ENCODE peak calls at places on chromosomes 2 and 18, in eight cellular contexts. One of them, this sample, is unnamed.

GRCh38 chr2:58900664-58901063 is 659.5 kb upstream of the FANCL start:
- DNase-seq in cardiac muscle cell: no peak
- DNase-seq in RWPE2: no peak
- DNase-seq in endothelial cell: no peak
- DNase-seq in neural progenitor cell: no peak
- DNase-seq in endodermal cell: no peak
- DNase-seq in fibroblast of pulmonary artery: no peak
- DNase-seq in neural crest cell: no peak
- DNase-seq in this sample: no peak

GRCh38 chr2:236679906-236680305 is 110.3 kb downstream of the ACKR3 start:
- DNase-seq in neural progenitor cell: no peak
- DNase-seq in RWPE2: no peak
- DNase-seq in endothelial cell: no peak
- DNase-seq in fibroblast of pulmonary artery: no peak
- DNase-seq in neural crest cell: no peak
- DNase-seq in cardiac muscle cell: no peak
- DNase-seq in endodermal cell: no peak
- DNase-seq in this sample: no peak

GRCh38 chr18:80145191-80145799 is 36.2 kb downstream of the ADNP2 start:
- DNase-seq in neural crest cell: no peak
- DNase-seq in cardiac muscle cell: peak
- DNase-seq in RWPE2: no peak
- DNase-seq in fibroblast of pulmonary artery: peak
- DNase-seq in endodermal cell: peak
- DNase-seq in neural progenitor cell: no peak
- DNase-seq in endothelial cell: no peak
- DNase-seq in this sample: no peak

GRCh38 chr18:59272221-59272888 is 899 bp downstream of the RAX start:
- DNase-seq in neural progenitor cell: peak
- DNase-seq in endodermal cell: peak
- DNase-seq in endothelial cell: no peak
- DNase-seq in fibroblast of pulmonary artery: no peak
- DNase-seq in cardiac muscle cell: no peak
- DNase-seq in neural crest cell: no peak
- DNase-seq in RWPE2: no peak
- DNase-seq in this sample: no peak

GRCh38 chr18:48637081-48637990 is 98.5 kb downstream of the CTIF start:
- DNase-seq in endothelial cell: no peak
- DNase-seq in neural progenitor cell: no peak
- DNase-seq in fibroblast of pulmonary artery: no peak
- DNase-seq in endodermal cell: no peak
- DNase-seq in RWPE2: peak
- DNase-seq in cardiac muscle cell: no peak
- DNase-seq in neural crest cell: no peak
- DNase-seq in this sample: no peak

GRCh38 chr2:27795093-27795834 is 23.7 kb downstream of the MRPL33 start:
- DNase-seq in cardiac muscle cell: no peak
- DNase-seq in neural progenitor cell: no peak
- DNase-seq in endothelial cell: no peak
- DNase-seq in neural crest cell: no peak
- DNase-seq in RWPE2: no peak
- DNase-seq in endodermal cell: peak
- DNase-seq in fibroblast of pulmonary artery: no peak
- DNase-seq in this sample: no peak

GRCh38 chr2:176122633-176123482 is at the start of gene HOXD9:
- DNase-seq in endodermal cell: peak
- DNase-seq in endothelial cell: peak
- DNase-seq in neural progenitor cell: peak
- DNase-seq in neural crest cell: no peak
- DNase-seq in fibroblast of pulmonary artery: no peak
- DNase-seq in cardiac muscle cell: no peak
- DNase-seq in RWPE2: no peak
- DNase-seq in this sample: no peak

GRCh38 chr2:171345971-171346722 is 87.6 kb downstream of the METTL8 start:
- DNase-seq in neural crest cell: no peak
- DNase-seq in endodermal cell: no peak
- DNase-seq in RWPE2: no peak
- DNase-seq in endothelial cell: no peak
- DNase-seq in cardiac muscle cell: peak
- DNase-seq in neural progenitor cell: no peak
- DNase-seq in fibroblast of pulmonary artery: peak
- DNase-seq in this sample: no peak

GRCh38 chr2:219575566-219576504 is 3.7 kb downstream of the INHA start:
- DNase-seq in endodermal cell: no peak
- DNase-seq in fibroblast of pulmonary artery: no peak
- DNase-seq in neural crest cell: no peak
- DNase-seq in endothelial cell: no peak
- DNase-seq in RWPE2: no peak
- DNase-seq in neural progenitor cell: no peak
- DNase-seq in cardiac muscle cell: no peak
- DNase-seq in this sample: no peak

GRCh38 chr2:85215074-85216050 is 82.2 kb downstream of the TCF7L1 start:
- DNase-seq in neural progenitor cell: peak
- DNase-seq in fibroblast of pulmonary artery: peak
- DNase-seq in RWPE2: no peak
- DNase-seq in cardiac muscle cell: peak
- DNase-seq in endodermal cell: peak
- DNase-seq in neural crest cell: no peak
- DNase-seq in endothelial cell: no peak
- DNase-seq in this sample: peak
- TF ChIP-seq CTCF in neural progenitor cell: peak
- TF ChIP-seq CTCF in fibroblast of pulmonary artery: no peak
- TF ChIP-seq CTCF in RWPE2: no peak
- TF ChIP-seq CTCF in cardiac muscle cell: no peak
- TF ChIP-seq CTCF in endodermal cell: peak
- TF ChIP-seq CTCF in neural crest cell: no peak
- TF ChIP-seq CTCF in endothelial cell: no peak
- TF ChIP-seq CTCF in this sample: peak

GRCh38 chr18:43029414-43029813 is 86.1 kb downstream of the RIT2 start:
- DNase-seq in fibroblast of pulmonary artery: no peak
- DNase-seq in neural crest cell: no peak
- DNase-seq in RWPE2: no peak
- DNase-seq in neural progenitor cell: no peak
- DNase-seq in endodermal cell: no peak
- DNase-seq in endothelial cell: no peak
- DNase-seq in cardiac muscle cell: no peak
- DNase-seq in this sample: no peak
- TF ChIP-seq CTCF in fibroblast of pulmonary artery: no peak
- TF ChIP-seq CTCF in neural crest cell: no peak
- TF ChIP-seq CTCF in RWPE2: no peak
- TF ChIP-seq CTCF in neural progenitor cell: no peak
- TF ChIP-seq CTCF in endodermal cell: no peak
- TF ChIP-seq CTCF in endothelial cell: no peak
- TF ChIP-seq CTCF in cardiac muscle cell: no peak
- TF ChIP-seq CTCF in this sample: no peak

GRCh38 chr18:34977787-34978532 is 63.3 kb upstream of the MAPRE2 start:
- DNase-seq in endodermal cell: peak
- DNase-seq in neural crest cell: peak
- DNase-seq in endothelial cell: peak
- DNase-seq in neural progenitor cell: peak
- DNase-seq in cardiac muscle cell: no peak
- DNase-seq in fibroblast of pulmonary artery: no peak
- DNase-seq in RWPE2: no peak
- DNase-seq in this sample: peak
- TF ChIP-seq CTCF in endodermal cell: no peak
- TF ChIP-seq CTCF in neural crest cell: no peak
- TF ChIP-seq CTCF in endothelial cell: no peak
- TF ChIP-seq CTCF in neural progenitor cell: no peak
- TF ChIP-seq CTCF in cardiac muscle cell: no peak
- TF ChIP-seq CTCF in fibroblast of pulmonary artery: no peak
- TF ChIP-seq CTCF in RWPE2: no peak
- TF ChIP-seq CTCF in this sample: no peak

DNA sequence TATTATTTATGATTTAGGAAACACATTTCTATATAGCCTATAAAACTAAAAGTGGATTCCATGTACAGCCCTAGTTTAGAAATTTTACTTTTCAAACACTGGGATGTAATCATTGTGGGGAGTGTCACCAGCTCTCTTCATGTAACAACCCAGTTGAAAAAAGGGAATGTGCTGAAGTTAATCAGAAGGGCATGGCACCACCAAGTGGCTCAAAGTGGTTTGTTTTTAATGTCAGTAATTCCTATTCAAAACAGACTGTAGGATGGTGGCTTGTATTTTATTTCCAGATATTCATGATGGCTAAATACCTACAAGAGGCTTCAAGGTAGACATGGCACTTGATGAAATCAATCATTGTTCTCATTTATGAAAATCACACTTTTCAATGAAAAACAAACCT is 58.1 kb upstream of the TMEM182 start:
- DNase-seq in RWPE2: no peak
- DNase-seq in neural crest cell: no peak
- DNase-seq in neural progenitor cell: peak
- DNase-seq in endothelial cell: peak
- DNase-seq in endodermal cell: peak
- DNase-seq in fibroblast of pulmonary artery: peak
- DNase-seq in cardiac muscle cell: peak
- DNase-seq in this sample: no peak
- TF ChIP-seq CTCF in RWPE2: peak
- TF ChIP-seq CTCF in neural crest cell: peak
- TF ChIP-seq CTCF in neural progenitor cell: peak
- TF ChIP-seq CTCF in endothelial cell: peak
- TF ChIP-seq CTCF in endodermal cell: peak
- TF ChIP-seq CTCF in fibroblast of pulmonary artery: peak
- TF ChIP-seq CTCF in cardiac muscle cell: peak
- TF ChIP-seq CTCF in this sample: peak

GRCh38 chr2:135741395-135742306 is at the start of gene UBXN4:
- DNase-seq in RWPE2: peak
- DNase-seq in cardiac muscle cell: peak
- DNase-seq in fibroblast of pulmonary artery: peak
- DNase-seq in neural progenitor cell: peak
- DNase-seq in endodermal cell: peak
- DNase-seq in endothelial cell: peak
- DNase-seq in neural crest cell: peak
- DNase-seq in this sample: peak
- TF ChIP-seq CTCF in RWPE2: peak
- TF ChIP-seq CTCF in cardiac muscle cell: peak
- TF ChIP-seq CTCF in fibroblast of pulmonary artery: peak
- TF ChIP-seq CTCF in neural progenitor cell: peak
- TF ChIP-seq CTCF in endodermal cell: peak
- TF ChIP-seq CTCF in endothelial cell: peak
- TF ChIP-seq CTCF in neural crest cell: peak
- TF ChIP-seq CTCF in this sample: peak

GRCh38 chr2:215427585-215427984 is 8.3 kb downstream of the FN1 start:
- DNase-seq in neural crest cell: no peak
- DNase-seq in cardiac muscle cell: peak
- DNase-seq in fibroblast of pulmonary artery: peak
- DNase-seq in RWPE2: no peak
- DNase-seq in endothelial cell: no peak
- DNase-seq in neural progenitor cell: no peak
- DNase-seq in endodermal cell: no peak
- DNase-seq in this sample: no peak

GRCh38 chr2:215429424-215429823 is 6.4 kb downstream of the FN1 start:
- DNase-seq in endothelial cell: no peak
- DNase-seq in neural progenitor cell: no peak
- DNase-seq in fibroblast of pulmonary artery: no peak
- DNase-seq in cardiac muscle cell: peak
- DNase-seq in neural crest cell: no peak
- DNase-seq in RWPE2: no peak
- DNase-seq in endodermal cell: no peak
- DNase-seq in this sample: no peak

GRCh38 chr2:215430528-215431187 is 5.2 kb downstream of the FN1 start:
- DNase-seq in neural crest cell: no peak
- DNase-seq in endothelial cell: no peak
- DNase-seq in RWPE2: no peak
- DNase-seq in endodermal cell: no peak
- DNase-seq in fibroblast of pulmonary artery: peak
- DNase-seq in cardiac muscle cell: peak
- DNase-seq in neural progenitor cell: no peak
- DNase-seq in this sample: no peak

GRCh38 chr2:215431290-215431689 is 4.6 kb downstream of the FN1 start:
- DNase-seq in neural progenitor cell: no peak
- DNase-seq in endodermal cell: no peak
- DNase-seq in RWPE2: no peak
- DNase-seq in cardiac muscle cell: peak
- DNase-seq in neural crest cell: no peak
- DNase-seq in fibroblast of pulmonary artery: peak
- DNase-seq in endothelial cell: no peak
- DNase-seq in this sample: no peak

GRCh38 chr2:215428060-215428910 is 7.6 kb downstream of the FN1 start:
- DNase-seq in cardiac muscle cell: peak
- DNase-seq in RWPE2: no peak
- DNase-seq in neural progenitor cell: no peak
- DNase-seq in fibroblast of pulmonary artery: peak
- DNase-seq in neural crest cell: no peak
- DNase-seq in endothelial cell: no peak
- DNase-seq in endodermal cell: no peak
- DNase-seq in this sample: no peak
- TF ChIP-seq CTCF in cardiac muscle cell: no peak
- TF ChIP-seq CTCF in RWPE2: no peak
- TF ChIP-seq CTCF in neural progenitor cell: no peak
- TF ChIP-seq CTCF in fibroblast of pulmonary artery: no peak
- TF ChIP-seq CTCF in neural crest cell: no peak
- TF ChIP-seq CTCF in endothelial cell: no peak
- TF ChIP-seq CTCF in endodermal cell: no peak
- TF ChIP-seq CTCF in this sample: no peak

DNA sequence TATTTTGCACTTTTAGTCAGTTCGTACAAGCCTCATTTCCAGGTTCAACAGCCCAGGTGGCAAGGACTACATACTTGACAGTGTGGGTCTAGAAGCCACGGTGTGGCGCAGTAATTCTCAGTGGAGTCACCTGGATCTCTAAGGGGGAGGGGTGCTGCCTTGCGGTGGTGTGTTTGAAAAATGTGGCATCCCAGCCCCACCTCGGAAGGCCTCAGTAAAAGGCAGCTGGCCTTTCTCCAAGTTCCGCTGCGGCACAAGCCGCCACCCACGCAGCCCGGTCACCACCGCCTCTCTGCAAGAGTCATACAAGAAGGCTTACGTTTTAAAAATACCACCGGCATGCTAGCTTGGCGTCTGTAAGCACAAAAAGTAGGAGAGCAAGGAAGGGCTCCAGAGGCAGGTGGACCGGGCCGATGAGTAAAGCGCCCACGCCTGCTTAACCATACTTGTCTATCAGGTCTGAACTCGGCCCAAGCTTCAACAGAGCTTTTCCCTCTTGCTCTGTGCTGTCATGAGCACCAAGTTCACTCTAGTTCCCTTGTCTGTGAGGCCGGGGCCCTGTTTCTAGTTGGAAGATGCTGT is 49.5 kb downstream of the SPRED2 start:
- DNase-seq in cardiac muscle cell: peak
- DNase-seq in endothelial cell: no peak
- DNase-seq in endodermal cell: peak
- DNase-seq in fibroblast of pulmonary artery: peak
- DNase-seq in neural crest cell: no peak
- DNase-seq in RWPE2: peak
- DNase-seq in neural progenitor cell: no peak
- DNase-seq in this sample: peak
- TF ChIP-seq CTCF in cardiac muscle cell: no peak
- TF ChIP-seq CTCF in endothelial cell: no peak
- TF ChIP-seq CTCF in endodermal cell: no peak
- TF ChIP-seq CTCF in fibroblast of pulmonary artery: no peak
- TF ChIP-seq CTCF in neural crest cell: no peak
- TF ChIP-seq CTCF in RWPE2: peak
- TF ChIP-seq CTCF in neural progenitor cell: no peak
- TF ChIP-seq CTCF in this sample: no peak